ENCODE peak calls at places on chromosomes 3 and 15, in nine cellular contexts. M, D, R, E, W, C, L, K and G are unnamed samples.
A peak's percentile ranks its signal among the peaks of the same experiment; 100 is the strongest.

GRCh38 chr3:98602078-98602678 is 8.8 kb upstream of the CPOX start:
- DNase-seq in C (peak; percentile 50), K (no peak), W (no peak), L (peak; percentile 76), E (peak; percentile 61), M (peak; percentile 60), R (peak; percentile 80), D (peak; percentile 67), G (peak; percentile 24)

GRCh38 chr3:141498592-141499223 is 11.9 kb downstream of the RASA2 start:
- DNase-seq in L (no peak), M (peak; percentile 54), K (no peak), W (peak; percentile 86), C (peak; percentile 37), R (no peak), D (peak; percentile 17), E (no peak), G (peak; percentile 33)

GRCh38 chr3:38662544-38662943 is 13.1 kb upstream of the SCN5A start:
- DNase-seq in D (peak; percentile 32), K (no peak), E (peak; percentile 46), L (peak; percentile 58), M (no peak), W (no peak), R (no peak), C (no peak), G (no peak)

GRCh38 chr3:37417297-37418082 is 243.1 kb upstream of the LRRFIP2 start:
- DNase-seq in L (no peak), C (no peak), R (no peak), M (no peak), E (no peak), K (no peak), W (no peak), D (no peak), G (no peak)

GRCh38 chr3:190017575-190018288 is 103.0 kb downstream of the P3H2 start:
- DNase-seq in C (peak; percentile 12), W (no peak), L (peak; percentile 84), D (peak; percentile 78), M (peak; percentile 67), E (peak; percentile 65), K (no peak), R (peak; percentile 68), G (no peak)

GRCh38 chr15:29636140-29636539 is 186.1 kb downstream of the TJP1 start:
- DNase-seq in L (no peak), D (no peak), K (no peak), R (no peak), W (no peak), C (no peak), M (no peak), E (no peak), G (no peak)

GRCh38 chr3:42497009-42497731 is 5.3 kb upstream of the VIPR1 start:
- DNase-seq in C (no peak), W (no peak), R (peak; percentile 68), L (no peak), M (peak; percentile 3), K (no peak), E (peak; percentile 95), D (peak; percentile 93), G (no peak)

GRCh38 chr3:100103558-100104441 is 10.5 kb downstream of the FILIP1L start:
- DNase-seq in D (peak; percentile 94), E (peak; percentile 63), C (no peak), K (no peak), M (no peak), R (no peak), W (no peak), L (no peak), G (no peak)

GRCh38 chr3:174355505-174355904 is 503.6 kb upstream of the NAALADL2 start:
- DNase-seq in K (no peak), C (no peak), E (peak; percentile 36), R (no peak), M (no peak), L (peak; percentile 6), D (peak; percentile 28), W (no peak), G (no peak)

GRCh38 chr3:57179580-57180410 is 14.6 kb upstream of the IL17RD start:
- DNase-seq in M (no peak), L (peak; percentile 30), W (no peak), R (peak; percentile 62), D (peak; percentile 33), C (no peak), K (no peak), E (no peak), G (no peak)

GRCh38 chr15:94177112-94177511 is 54.2 kb upstream of the MCTP2 start:
- DNase-seq in K (no peak), L (no peak), E (no peak), C (no peak), M (no peak), R (peak; percentile 9), W (no peak), D (peak; percentile 68), G (no peak)

GRCh38 chr3:128336337-128337156 is 130.1 kb downstream of the DNAJB8 start:
- DNase-seq in L (no peak), W (no peak), C (no peak), E (peak; percentile 8), M (no peak), D (no peak), K (no peak), R (no peak), G (no peak)

GRCh38 chr15:52699457-52699856 is 20.3 kb upstream of the ATOSA start:
- DNase-seq in K (no peak), L (no peak), C (no peak), E (no peak), W (no peak), M (no peak), D (no peak), R (no peak), G (no peak)

GRCh38 chr15:71538181-71538580 is 272.2 kb upstream of the NR2E3 start:
- DNase-seq in R (no peak), M (no peak), K (no peak), W (no peak), L (no peak), E (no peak), D (no peak), C (no peak), G (no peak)

GRCh38 chr15:42456539-42456938 is 34.4 kb downstream of the ZNF106 start:
- DNase-seq in L (peak; percentile 4), R (peak; percentile 35), K (no peak), D (no peak), M (no peak), E (no peak), C (no peak), W (no peak), G (no peak)

GRCh38 chr3:55780913-55781312 is 293.8 kb upstream of the WNT5A start:
- DNase-seq in M (no peak), R (no peak), W (no peak), D (no peak), L (no peak), E (no peak), C (no peak), K (no peak), G (no peak)

DNA sequence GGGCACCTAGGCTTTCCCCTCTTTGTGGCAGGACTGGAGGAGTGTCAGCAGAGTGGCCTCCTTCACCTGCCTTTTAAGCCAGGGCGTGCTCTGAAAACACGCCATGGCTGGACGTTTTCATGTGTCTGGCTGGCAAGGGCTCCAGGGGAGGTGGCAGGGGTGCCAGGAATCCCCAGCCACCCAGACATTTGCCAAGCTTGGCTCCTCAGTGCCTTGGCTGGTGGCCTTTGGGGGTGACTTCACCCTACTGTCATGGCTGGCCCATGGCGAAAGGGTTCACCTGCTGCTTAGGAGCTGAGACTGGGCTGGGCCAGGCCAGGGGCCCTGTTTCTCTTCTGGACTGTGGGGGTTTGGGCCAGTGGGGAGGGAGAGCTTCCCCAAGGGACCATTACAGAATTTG is 17.6 kb downstream of the KLF13 start:
- DNase-seq in C (no peak), L (no peak), D (no peak), K (no peak), R (no peak), W (no peak), E (no peak), M (no peak), G (peak; percentile 40)
- H3K4me1 ChIP-seq in C (peaks cover 100% of the 10 kb centered on the region), L (peaks cover 21% of the 10 kb centered on the region), D (peaks cover 14% of the 10 kb centered on the region), K (peaks cover 55% of the 10 kb centered on the region), R (peaks cover 56% of the 10 kb centered on the region), W (peaks cover 97% of the 10 kb centered on the region), E (no peaks in the 10 kb centered on the region), M (peaks cover 11% of the 10 kb centered on the region), G (peaks cover 99% of the 10 kb centered on the region)

GRCh38 chr3:50245251-50245745 is 9.3 kb downstream of the GNAI2 start:
- DNase-seq in M (peak; percentile 51), L (peak; percentile 36), D (no peak), C (no peak), E (no peak), R (no peak), K (no peak), W (no peak), G (no peak)
- H3K4me1 ChIP-seq in M (peaks cover 45% of the 10 kb centered on the region), L (peaks cover 95% of the 10 kb centered on the region), D (peaks cover 79% of the 10 kb centered on the region), C (peaks cover 100% of the 10 kb centered on the region), E (peaks cover 33% of the 10 kb centered on the region), R (peaks cover 60% of the 10 kb centered on the region), K (peaks cover 94% of the 10 kb centered on the region), W (peaks cover 91% of the 10 kb centered on the region), G (peaks cover 95% of the 10 kb centered on the region)

GRCh38 chr3:138800248-138800647 is 34.5 kb downstream of the PIK3CB start:
- DNase-seq in E (no peak), W (no peak), R (no peak), C (no peak), D (no peak), L (no peak), K (no peak), M (no peak), G (no peak)
- H3K4me1 ChIP-seq in E (no peaks in the 10 kb centered on the region), W (no peaks in the 10 kb centered on the region), R (no peaks in the 10 kb centered on the region), C (peaks cover 16% of the 10 kb centered on the region), D (peaks cover 2% of the 10 kb centered on the region), L (no peaks in the 10 kb centered on the region), K (peaks cover 6% of the 10 kb centered on the region), M (no peaks in the 10 kb centered on the region), G (no peaks in the 10 kb centered on the region)

GRCh38 chr3:53243785-53244184 is 12.0 kb downstream of the TKT start:
- DNase-seq in W (no peak), E (no peak), L (no peak), C (no peak), K (no peak), R (no peak), M (no peak), D (no peak), G (no peak)

GRCh38 chr3:53250453-53250852 is 5.4 kb downstream of the TKT start:
- DNase-seq in W (no peak), D (no peak), C (no peak), M (no peak), R (no peak), L (no peak), K (no peak), E (no peak), G (no peak)

GRCh38 chr3:53250881-53251605 is 4.8 kb downstream of the TKT start:
- DNase-seq in K (no peak), W (no peak), E (no peak), M (no peak), R (no peak), C (no peak), D (no peak), L (no peak), G (no peak)

GRCh38 chr3:53244281-53244680 is 11.5 kb downstream of the TKT start:
- DNase-seq in M (no peak), K (no peak), D (no peak), C (no peak), E (no peak), R (no peak), L (no peak), W (no peak), G (no peak)

DNA sequence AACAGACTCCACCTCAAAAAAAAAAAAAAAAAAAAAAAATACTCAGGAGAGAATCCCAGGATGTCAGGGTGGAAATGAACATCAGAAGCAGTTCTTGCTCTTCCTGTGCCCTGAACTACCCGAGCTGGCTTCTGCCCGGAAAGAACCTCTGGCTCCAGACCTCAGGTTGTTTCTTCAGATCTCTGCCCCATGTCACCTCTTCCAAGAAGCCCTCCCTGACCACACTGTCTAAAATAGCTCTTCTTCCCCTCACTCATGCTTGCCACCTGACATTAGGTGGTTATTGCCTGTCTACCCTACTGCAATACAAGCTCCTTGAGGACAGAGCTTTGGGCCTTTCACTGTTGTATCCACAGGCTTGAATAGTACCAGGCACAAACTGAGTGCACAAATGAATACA is 8.2 kb downstream of the TKT start:
- DNase-seq in M (no peak), K (no peak), R (no peak), D (no peak), C (no peak), L (no peak), E (no peak), W (no peak), G (no peak)
- H3K4me1 ChIP-seq in M (peaks cover 42% of the 10 kb centered on the region), K (peaks cover 35% of the 10 kb centered on the region), R (peaks cover 60% of the 10 kb centered on the region), D (peaks cover 41% of the 10 kb centered on the region), C (peaks cover 70% of the 10 kb centered on the region), L (peaks cover 23% of the 10 kb centered on the region), E (peaks cover 93% of the 10 kb centered on the region), W (peaks cover 51% of the 10 kb centered on the region), G (peaks cover 45% of the 10 kb centered on the region)